ENCODE peak calls at places on chromosomes 12 and 14, in four cellular contexts. One of them, this sample, is unnamed.

GRCh38 chr12:25769076-25769945 is 189.2 kb upstream of the RASSF8 start:
- DNase-seq in AG10803: peak; percentile 78
- DNase-seq in GM06990: no peak
- DNase-seq in CD4-positive, alpha-beta T cell: no peak
- DNase-seq in this sample: no peak

GRCh38 chr14:102910442-102910841 is 12.0 kb upstream of the AMN start:
- DNase-seq in AG10803: no peak
- DNase-seq in GM06990: no peak
- DNase-seq in CD4-positive, alpha-beta T cell: no peak
- DNase-seq in this sample: no peak

GRCh38 chr12:49705479-49706267 is 1.5 kb downstream of the FMNL3 start:
- DNase-seq in AG10803: peak; percentile 68
- DNase-seq in GM06990: peak; percentile 48
- DNase-seq in CD4-positive, alpha-beta T cell: no peak
- DNase-seq in this sample: peak; percentile 10

GRCh38 chr12:6542209-6543009 is 8.1 kb downstream of the GAPDH start:
- DNase-seq in AG10803: no peak
- DNase-seq in GM06990: no peak
- DNase-seq in CD4-positive, alpha-beta T cell: no peak
- DNase-seq in this sample: no peak

GRCh38 chr12:45728625-45729232 is 777 bp upstream of the ARID2 start:
- DNase-seq in AG10803: peak; percentile 98
- DNase-seq in GM06990: peak; percentile 98
- DNase-seq in CD4-positive, alpha-beta T cell: peak; percentile 95
- DNase-seq in this sample: peak; percentile 97

GRCh38 chr12:87444039-87444438 is 585.2 kb downstream of the C12orf50 start:
- DNase-seq in AG10803: no peak
- DNase-seq in GM06990: no peak
- DNase-seq in CD4-positive, alpha-beta T cell: no peak
- DNase-seq in this sample: no peak

GRCh38 chr12:38399711-38400205 is 83.2 kb downstream of the ALG10B start:
- DNase-seq in AG10803: no peak
- DNase-seq in GM06990: no peak
- DNase-seq in CD4-positive, alpha-beta T cell: no peak
- DNase-seq in this sample: no peak

GRCh38 chr12:103665971-103666370 is 78.9 kb downstream of the STAB2 start:
- DNase-seq in AG10803: no peak
- DNase-seq in GM06990: no peak
- DNase-seq in CD4-positive, alpha-beta T cell: no peak
- DNase-seq in this sample: no peak

GRCh38 chr12:2944401-2945047 is 14.7 kb upstream of the TEAD4 start:
- DNase-seq in AG10803: no peak
- DNase-seq in GM06990: no peak
- DNase-seq in CD4-positive, alpha-beta T cell: peak; percentile 19
- DNase-seq in this sample: no peak